ENCODE peak calls at places on chromosome 16, in eight cellular contexts. F is K562, U is ovary, X is cardiac fibroblast, Q is brain microvascular endothelial cell, V is glutamatergic neuron, M is mammary epithelial cell, J is HepG2. C is an unnamed sample.

GRCh38 chr16:86763819-86764218 is 185.5 kb downstream of the FOXL1 start:
- DNase-seq in F (no peak), U (no peak), X (no peak), Q (no peak), V (no peak), M (no peak), J (no peak), C (no peak)

GRCh38 chr16:46926470-46927225 is 42.5 kb downstream of the GPT2 start:
- DNase-seq in F (no peak), U (no peak), X (no peak), Q (no peak), V (no peak), M (no peak), J (no peak), C (no peak)

GRCh38 chr16:80231118-80231515 is 309.7 kb upstream of the DYNLRB2 start:
- DNase-seq in F (no peak), U (no peak), X (no peak), Q (no peak), V (no peak), M (peak), J (no peak), C (no peak)

GRCh38 chr16:30761427-30761927 is 385 bp downstream of the CFAP119 start:
- DNase-seq in F (peak), U (peak), X (peak), Q (no peak), V (no peak), M (peak), J (no peak), C (peak)

GRCh38 chr16:15879255-15879804 is 9.1 kb downstream of the CEP20 start:
- DNase-seq in F (peak), U (no peak), X (peak), Q (peak), V (no peak), M (peak), J (peak), C (no peak)

GRCh38 chr16:964696-965395 is 5.9 kb downstream of the LMF1 start:
- DNase-seq in F (no peak), U (no peak), X (no peak), Q (no peak), V (no peak), M (no peak), J (no peak), C (no peak)

GRCh38 chr16:14148569-14148968 is 77.5 kb downstream of the MRTFB start:
- DNase-seq in F (no peak), U (no peak), X (peak), Q (peak), V (no peak), M (peak), J (no peak), C (peak)

GRCh38 chr16:88741368-88741767 is 35.1 kb downstream of the CTU2 start:
- DNase-seq in F (no peak), U (no peak), X (no peak), Q (no peak), V (no peak), M (no peak), J (no peak), C (no peak)

GRCh38 chr16:80994451-80994850 is 12.2 kb downstream of the CMC2 start:
- DNase-seq in F (no peak), U (no peak), X (peak), Q (no peak), V (no peak), M (no peak), J (no peak), C (no peak)

GRCh38 chr16:68272501-68273209 is 8.3 kb downstream of the SLC7A6 start:
- DNase-seq in F (no peak), U (no peak), X (no peak), Q (no peak), V (no peak), M (no peak), J (no peak), C (no peak)

GRCh38 chr16:49653577-49653976 is 202.3 kb downstream of the ZNF423 start:
- DNase-seq in F (no peak), U (no peak), X (no peak), Q (no peak), V (no peak), M (no peak), J (no peak), C (no peak)

GRCh38 chr16:70573451-70574121 is 50.0 kb downstream of the SF3B3 start:
- DNase-seq in F (no peak), U (peak), X (peak), Q (peak), V (no peak), M (peak), J (peak), C (no peak)

GRCh38 chr16:56305956-56306565 is 114.8 kb downstream of the GNAO1 start:
- DNase-seq in F (no peak), U (no peak), X (no peak), Q (no peak), V (no peak), M (no peak), J (no peak), C (no peak)

GRCh38 chr16:23403547-23403946 is 49.4 kb downstream of the COG7 start:
- DNase-seq in F (no peak), U (no peak), X (no peak), Q (no peak), V (no peak), M (no peak), J (no peak), C (no peak)

GRCh38 chr16:23317266-23317661 is 15.2 kb downstream of the SCNN1B start:
- DNase-seq in F (no peak), U (no peak), X (no peak), Q (no peak), V (no peak), M (no peak), J (no peak), C (no peak)

GRCh38 chr16:1046271-1046955 is 26.1 kb upstream of the SSTR5 start:
- DNase-seq in F (no peak), U (no peak), X (no peak), Q (no peak), V (no peak), M (no peak), J (no peak), C (no peak)

GRCh38 chr16:78990309-78990701 is 610.2 kb downstream of the MAF start:
- DNase-seq in F (no peak), U (no peak), X (no peak), Q (no peak), V (no peak), M (no peak), J (no peak), C (no peak)

GRCh38 chr16:84692451-84692850 is 7.3 kb upstream of the USP10 start:
- DNase-seq in F (no peak), U (no peak), X (peak), Q (no peak), V (no peak), M (no peak), J (peak), C (no peak)

GRCh38 chr16:71722801-71723536 is 1.5 kb downstream of the PHLPP2 start:
- DNase-seq in F (peak), U (peak), X (peak), Q (peak), V (peak), M (peak), J (peak), C (peak)

GRCh38 chr16:84656557-84657130 is 8.3 kb downstream of the KLHL36 start:
- DNase-seq in F (no peak), U (no peak), X (no peak), Q (no peak), V (no peak), M (no peak), J (no peak), C (no peak)

GRCh38 chr16:79897444-79898146 is 297.1 kb upstream of the MAF start:
- DNase-seq in F (no peak), U (no peak), X (peak), Q (peak), V (no peak), M (no peak), J (peak), C (peak)

GRCh38 chr16:87539113-87539512 is 46.3 kb upstream of the ZCCHC14 start:
- DNase-seq in F (no peak), U (no peak), X (no peak), Q (no peak), V (no peak), M (no peak), J (no peak), C (no peak)

GRCh38 chr16:5903153-5903552 is 805.6 kb upstream of the EEF2KMT start:
- DNase-seq in F (no peak), U (no peak), X (no peak), Q (no peak), V (no peak), M (peak), J (no peak), C (no peak)

GRCh38 chr16:4323845-4324478 is 8.1 kb downstream of the GLIS2 start:
- DNase-seq in F (peak), U (peak), X (peak), Q (no peak), V (peak), M (no peak), J (no peak), C (peak)

GRCh38 chr16:68311316-68311620 is 449 bp downstream of the PRMT7 start:
- DNase-seq in F (no peak), U (no peak), X (no peak), Q (peak), V (no peak), M (no peak), J (peak), C (no peak)

GRCh38 chr16:1300664-1301476 is 8.6 kb upstream of the UBE2I start:
- DNase-seq in F (peak), U (peak), X (peak), Q (peak), V (peak), M (peak), J (peak), C (peak)

GRCh38 chr16:23209606-23210005 is 27.1 kb downstream of the SCNN1G start:
- DNase-seq in F (no peak), U (no peak), X (no peak), Q (no peak), V (no peak), M (no peak), J (no peak), C (no peak)

GRCh38 chr16:50396770-50397525 is 28.2 kb upstream of the BRD7 start:
- DNase-seq in F (no peak), U (no peak), X (no peak), Q (peak), V (no peak), M (peak), J (no peak), C (peak)

GRCh38 chr16:58678716-58679115 is 5.9 kb downstream of the SLC38A7 start:
- DNase-seq in F (no peak), U (no peak), X (peak), Q (no peak), V (no peak), M (peak), J (no peak), C (peak)

GRCh38 chr16:47732122-47732805 is 271.1 kb downstream of the PHKB start:
- DNase-seq in F (no peak), U (no peak), X (peak), Q (peak), V (no peak), M (peak), J (no peak), C (no peak)

GRCh38 chr16:5073279-5073629 is 1.6 kb downstream of the ALG1 start:
- DNase-seq in F (no peak), U (no peak), X (peak), Q (no peak), V (no peak), M (no peak), J (no peak), C (no peak)

GRCh38 chr16:31043898-31044481 is 10.6 kb downstream of the STX4 start:
- DNase-seq in F (no peak), U (no peak), X (no peak), Q (no peak), V (no peak), M (no peak), J (no peak), C (no peak)

GRCh38 chr16:81410643-81411235 is 33.9 kb upstream of the CMIP start:
- DNase-seq in F (no peak), U (no peak), X (peak), Q (no peak), V (no peak), M (no peak), J (no peak), C (no peak)

GRCh38 chr16:24208710-24209109 is 47.4 kb upstream of the CACNG3 start:
- DNase-seq in F (no peak), U (no peak), X (no peak), Q (no peak), V (peak), M (no peak), J (no peak), C (no peak)

GRCh38 chr16:49890876-49891275 is 35.0 kb upstream of the ZNF423 start:
- DNase-seq in F (peak), U (no peak), X (peak), Q (no peak), V (no peak), M (no peak), J (no peak), C (no peak)

GRCh38 chr16:56382901-56383355 is 42.4 kb downstream of the AMFR start:
- DNase-seq in F (no peak), U (no peak), X (peak), Q (no peak), V (no peak), M (peak), J (peak), C (peak)

GRCh38 chr16:88478115-88478514 is 25.0 kb downstream of the ZFPM1 start:
- DNase-seq in F (no peak), U (no peak), X (no peak), Q (no peak), V (no peak), M (no peak), J (no peak), C (no peak)

DNA sequence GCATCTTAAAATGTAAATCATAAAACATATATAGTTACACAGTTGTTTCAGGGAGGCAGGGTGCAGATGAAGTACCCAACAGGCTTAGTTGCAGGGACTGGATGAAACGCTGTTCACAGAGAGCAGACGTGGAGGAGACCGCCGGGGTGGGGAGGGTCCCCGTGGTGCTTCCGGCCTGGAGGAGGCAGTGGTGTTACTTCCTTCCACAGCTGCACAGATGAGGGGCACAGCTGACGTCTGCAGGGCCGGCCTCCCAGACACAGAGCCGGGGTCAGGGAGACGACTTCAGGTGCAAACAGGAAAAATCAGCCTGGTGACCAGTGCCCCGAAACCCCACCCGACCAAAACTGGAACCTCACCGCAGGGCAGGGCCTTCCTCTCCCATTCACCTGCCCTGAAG is 17.1 kb downstream of the SPIRE2 start:
- DNase-seq in F (no peak), U (no peak), X (no peak), Q (no peak), V (no peak), M (no peak), J (no peak), C (no peak)
- TF ChIP-seq CTCF in F (no peak), U (no peak), X (no peak), Q (no peak), V (no peak), M (no peak), J (no peak), C (no peak)

DNA sequence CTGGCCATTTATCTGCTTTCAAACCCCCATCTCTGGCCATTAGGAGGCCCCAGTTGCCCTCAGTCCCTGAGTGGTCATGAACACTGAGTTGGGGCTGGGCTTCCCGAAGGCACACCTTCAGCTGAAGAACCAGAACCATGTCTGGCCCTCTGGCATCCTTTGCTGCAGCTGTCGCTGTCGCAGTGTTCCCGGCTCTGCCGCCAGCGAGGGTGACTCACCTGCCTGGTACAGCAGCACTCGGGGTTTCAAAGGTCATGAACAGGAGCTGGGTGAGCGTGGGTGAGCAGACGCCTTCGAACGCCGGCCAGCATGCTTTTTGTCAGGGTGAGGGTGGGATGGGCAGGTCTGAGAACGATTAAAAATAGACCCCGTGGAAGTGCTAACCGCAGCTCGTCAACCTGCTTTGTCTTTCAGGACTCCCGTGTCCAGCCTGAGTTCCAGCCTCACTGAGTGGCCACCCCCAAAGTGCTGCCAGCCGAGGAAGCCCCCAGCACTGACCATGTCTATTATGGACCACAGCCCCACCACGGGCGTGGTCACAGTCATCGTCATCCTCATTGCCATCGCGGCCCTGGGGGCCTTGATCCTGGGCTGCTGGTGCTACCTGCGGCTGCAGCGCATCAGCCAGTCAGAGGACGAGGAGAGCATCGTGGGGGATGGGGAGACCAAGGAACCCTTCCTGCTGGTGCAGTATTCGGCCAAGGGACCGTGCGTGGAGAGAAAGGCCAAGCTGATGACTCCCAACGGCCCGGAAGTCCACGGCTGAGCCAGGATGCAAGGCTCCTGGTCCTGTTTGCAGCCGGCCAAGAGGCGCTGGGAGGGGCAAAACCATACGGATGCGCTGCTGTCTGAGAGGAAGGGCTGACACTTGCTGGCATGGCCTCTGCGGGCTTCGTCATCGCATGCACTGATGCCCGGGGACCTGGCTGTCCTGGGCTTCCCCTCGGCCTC is 7.6 kb downstream of the SNN start:
- DNase-seq in F (no peak), U (no peak), X (no peak), Q (no peak), V (no peak), M (peak), J (peak), C (peak)
- TF ChIP-seq CTCF in F (no peak), U (no peak), X (no peak), Q (no peak), V (no peak), M (no peak), J (peak), C (no peak)

DNA sequence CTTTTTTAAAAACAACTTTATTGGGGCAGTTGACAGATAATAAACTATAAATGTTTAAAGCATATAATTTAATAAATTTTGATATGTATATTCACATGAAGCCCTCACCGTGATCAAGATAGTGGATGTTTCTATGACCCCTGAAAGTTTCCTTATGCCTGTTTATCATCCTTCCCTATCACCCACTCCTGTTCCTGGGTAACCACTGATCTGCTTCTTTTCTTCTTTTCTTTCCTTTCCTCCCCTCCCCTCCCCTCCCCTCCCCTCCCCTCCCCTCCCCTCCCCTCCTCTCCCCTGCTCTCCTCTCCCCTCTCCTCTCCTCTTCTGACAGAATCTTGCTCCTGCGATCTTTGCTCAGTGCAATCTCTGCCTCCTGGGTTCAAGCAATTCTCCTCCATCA is 193.7 kb upstream of the CDH13 start:
- DNase-seq in F (no peak), U (no peak), X (no peak), Q (no peak), V (no peak), M (no peak), J (no peak), C (no peak)
- TF ChIP-seq CTCF in F (no peak), U (no peak), X (no peak), Q (no peak), V (no peak), M (no peak), J (no peak), C (no peak)

GRCh38 chr16:26453215-26453614 is 613.5 kb upstream of the C16orf82 start:
- DNase-seq in F (no peak), U (no peak), X (no peak), Q (no peak), V (no peak), M (no peak), J (no peak), C (no peak)
- TF ChIP-seq CTCF in F (peak), U (no peak), X (no peak), Q (no peak), V (no peak), M (no peak), J (peak), C (no peak)

DNA sequence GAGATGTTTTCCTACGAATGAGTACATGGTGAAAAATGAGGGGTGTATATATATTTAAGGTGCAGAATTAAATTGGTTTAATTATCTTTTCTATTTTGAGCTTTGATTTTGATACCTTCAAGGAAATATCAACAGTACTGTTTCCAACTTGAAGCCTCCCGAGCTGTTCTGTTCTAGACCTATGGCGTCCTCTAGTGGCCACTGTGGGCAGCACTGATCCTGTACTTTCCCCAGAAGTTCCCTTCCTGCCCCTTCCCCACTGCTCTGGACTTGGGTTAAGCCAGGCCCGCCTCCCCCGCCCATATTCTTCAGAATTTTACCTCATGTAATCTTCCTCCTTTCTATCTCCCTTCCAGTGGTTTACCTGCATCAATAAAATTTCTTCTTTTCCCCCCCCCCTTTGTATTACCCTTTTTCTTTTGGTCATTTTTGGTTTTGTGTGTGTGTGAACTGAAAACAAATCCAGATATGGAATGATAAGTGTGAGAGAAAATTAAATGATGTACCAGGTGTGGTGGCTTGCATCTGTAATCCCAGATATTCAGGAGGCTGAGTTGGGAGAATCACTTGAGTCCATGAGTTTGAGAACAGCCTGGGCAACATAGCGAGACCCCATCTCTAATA is 1643.5 kb downstream of the TP53TG3F start:
- DNase-seq in F (peak), U (no peak), X (no peak), Q (no peak), V (no peak), M (no peak), J (peak), C (no peak)
- TF ChIP-seq CTCF in F (peak), U (no peak), X (no peak), Q (peak), V (no peak), M (peak), J (peak), C (no peak)

DNA sequence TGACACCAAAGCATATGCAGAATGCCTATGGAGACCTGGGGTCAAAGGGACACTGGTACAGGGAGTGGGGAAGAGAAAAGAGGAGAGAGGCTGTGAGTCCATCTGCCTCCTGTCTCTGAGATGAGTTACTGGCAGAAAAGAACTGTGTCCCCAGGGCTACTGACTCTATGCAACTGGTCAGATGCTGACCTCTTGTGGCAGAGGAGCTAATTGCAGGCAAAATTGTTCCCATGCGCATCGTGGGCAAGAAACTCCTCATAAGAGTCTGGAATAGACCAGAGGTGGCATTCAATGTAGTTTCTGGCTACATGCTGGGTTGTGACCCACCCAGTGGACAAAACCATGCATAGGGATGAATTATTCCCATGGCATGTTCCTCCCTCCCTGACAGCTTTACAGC is 26.1 kb upstream of the MLKL start:
- DNase-seq in F (peak), U (no peak), X (no peak), Q (peak), V (no peak), M (no peak), J (peak), C (no peak)
- TF ChIP-seq CTCF in F (peak), U (no peak), X (peak), Q (peak), V (peak), M (peak), J (peak), C (peak)

C was measured in Calu3.